ENCODE peak calls at places on chromosomes 2 and 18, in six cellular contexts. D is transverse colon, R is cardiac muscle cell, A is hepatocyte, Q is right cardiac atrium, J is tibial artery. P is an unnamed sample.

GRCh38 chr2:135664623-135665068 is 77.0 kb upstream of the UBXN4 start:
- DNase-seq in D (no peak), R (no peak), A (no peak), Q (no peak), J (no peak), P (no peak)

GRCh38 chr2:28390241-28390856 is 2.3 kb upstream of the FOSL2 start:
- DNase-seq in D (peak; percentile 90), R (peak; percentile 67), A (peak; percentile 94), Q (peak; percentile 94), J (peak; percentile 88), P (peak; percentile 93)

GRCh38 chr2:71930073-71930681 is 217.5 kb downstream of the CYP26B1 start:
- DNase-seq in D (peak; percentile 47), R (no peak), A (peak; percentile 70), Q (no peak), J (no peak), P (peak; percentile 4)

GRCh38 chr18:42514522-42514921 is 559.5 kb downstream of the PIK3C3 start:
- DNase-seq in D (no peak), R (no peak), A (no peak), Q (no peak), J (no peak), P (no peak)

GRCh38 chr2:81839780-81840179 is 1535.2 kb upstream of the LRRTM1 start:
- DNase-seq in D (no peak), R (no peak), A (no peak), Q (no peak), J (no peak), P (no peak)

GRCh38 chr2:102540882-102541281 is 67.9 kb downstream of the SLC9A4 start:
- DNase-seq in D (peak; percentile 66), R (no peak), A (peak; percentile 28), Q (no peak), J (no peak), P (peak; percentile 63)

GRCh38 chr2:212052412-212053159 is 486.0 kb downstream of the ERBB4 start:
- DNase-seq in D (no peak), R (no peak), A (no peak), Q (no peak), J (no peak), P (no peak)

GRCh38 chr2:172451923-172452322 is 24.5 kb downstream of the ITGA6 start:
- DNase-seq in D (no peak), R (no peak), A (no peak), Q (no peak), J (no peak), P (no peak)

GRCh38 chr2:42775812-42776211 is 11.9 kb upstream of the OXER1 start:
- DNase-seq in D (no peak), R (no peak), A (no peak), Q (no peak), J (no peak), P (no peak)

GRCh38 chr2:119794237-119794636 is 34.5 kb downstream of the PTPN4 start:
- DNase-seq in D (no peak), R (no peak), A (no peak), Q (no peak), J (no peak), P (no peak)

GRCh38 chr2:119800376-119800902 is 40.7 kb downstream of the PTPN4 start:
- DNase-seq in D (no peak), R (no peak), A (no peak), Q (no peak), J (no peak), P (no peak)

GRCh38 chr2:119792907-119793312 is 33.2 kb downstream of the PTPN4 start:
- DNase-seq in D (no peak), R (no peak), A (no peak), Q (no peak), J (no peak), P (no peak)

GRCh38 chr2:119790466-119790865 is 30.7 kb downstream of the PTPN4 start:
- DNase-seq in D (no peak), R (no peak), A (no peak), Q (no peak), J (no peak), P (no peak)

DNA sequence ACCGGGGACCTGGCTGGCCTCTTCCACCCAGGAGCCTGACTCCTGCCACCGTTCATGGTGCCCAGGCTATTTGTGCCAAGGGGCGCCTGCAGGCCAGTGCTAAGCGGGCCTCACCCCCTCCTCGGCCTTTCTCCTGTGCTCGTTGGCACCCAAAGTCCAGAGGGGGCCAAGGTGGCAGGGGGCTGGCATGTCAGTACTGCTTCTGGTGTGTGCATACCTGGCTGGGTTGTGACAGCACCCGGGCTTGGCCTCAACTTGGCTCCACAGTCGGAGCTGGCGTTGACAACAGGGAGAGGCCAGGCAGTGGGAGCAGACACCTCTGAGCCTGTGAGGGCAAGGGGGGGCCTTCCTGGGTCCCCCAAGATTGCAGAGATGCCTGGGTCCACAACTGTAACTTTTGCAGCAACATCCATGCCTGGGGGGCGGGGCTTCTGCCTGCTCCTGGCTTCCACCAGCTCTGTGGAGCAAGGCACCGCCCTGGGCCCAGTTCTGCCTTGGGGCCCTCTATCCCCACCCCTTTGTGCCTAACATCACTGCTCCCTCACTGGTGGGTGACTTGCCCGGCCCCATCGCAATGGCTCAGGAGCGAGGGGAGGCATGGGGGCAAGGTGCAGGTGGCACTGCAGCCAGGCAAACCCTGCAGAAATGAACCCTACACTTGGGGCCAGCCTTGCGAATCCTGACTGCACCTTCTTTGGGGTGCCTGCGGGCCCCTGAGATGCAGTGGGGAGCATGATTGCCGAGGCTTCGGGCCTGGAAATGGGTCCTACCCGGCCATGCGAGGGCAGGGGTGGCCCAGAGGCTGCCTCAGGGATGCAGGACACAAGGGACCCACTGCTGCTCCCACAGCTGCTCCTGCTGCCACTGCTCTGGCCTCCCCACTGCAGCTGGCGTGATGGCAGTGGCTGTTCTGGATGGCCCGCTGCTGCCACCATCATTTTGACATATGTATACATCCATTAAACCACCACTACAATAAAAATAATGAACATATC is 35.9 kb downstream of the PTPN4 start:
- DNase-seq in D (no peak), R (no peak), A (no peak), Q (peak; percentile 52), J (no peak), P (no peak)
- H3K4me1 ChIP-seq in D (no peaks in the 10 kb centered on the region), R (no peaks in the 10 kb centered on the region), A (no peaks in the 10 kb centered on the region), Q (no peaks in the 10 kb centered on the region), J (no peaks in the 10 kb centered on the region), P (no peaks in the 10 kb centered on the region)

DNA sequence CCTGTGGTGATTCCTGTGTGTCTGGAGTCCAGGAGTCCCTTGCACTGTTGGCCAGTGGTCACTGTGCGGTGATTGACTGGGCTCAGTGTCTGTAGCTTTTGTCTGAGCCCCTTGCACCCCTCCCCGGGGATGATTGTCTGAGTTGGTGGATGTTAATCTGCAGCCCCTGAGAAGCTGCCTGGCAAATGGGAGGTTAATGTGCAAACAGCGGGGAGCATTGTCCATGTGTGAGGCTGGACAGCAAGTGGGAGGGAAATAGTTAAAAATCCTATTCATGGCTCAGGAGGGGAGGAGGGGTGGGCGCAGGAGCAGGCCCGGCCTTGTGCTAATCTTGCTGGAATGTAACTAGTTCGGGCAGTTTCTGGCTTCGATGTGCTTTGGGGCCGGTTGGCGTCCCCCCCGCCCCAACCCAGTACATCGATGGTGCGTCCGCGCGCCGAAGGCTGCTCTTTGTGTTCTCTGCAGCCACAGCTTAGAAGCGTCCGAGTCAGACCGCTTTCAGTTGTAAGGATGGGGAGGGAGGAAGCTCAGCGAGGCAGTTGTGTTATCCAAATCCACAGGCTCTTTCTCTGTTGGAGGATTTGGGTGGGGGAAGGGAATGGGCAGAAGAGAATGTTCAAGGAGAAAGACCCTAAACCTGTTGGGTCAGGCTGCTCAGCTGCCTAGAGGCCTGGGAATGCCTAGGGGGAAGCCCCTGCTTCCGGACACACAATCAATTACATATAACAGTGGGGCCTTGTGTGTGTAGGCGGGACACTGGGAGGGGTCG is 71.8 kb downstream of the TGOLN2 start:
- DNase-seq in D (no peak), R (peak; percentile 54), A (peak; percentile 80), Q (peak; percentile 79), J (no peak), P (peak; percentile 47)
- H3K4me1 ChIP-seq in D (peaks cover 14% of the 10 kb centered on the region), R (peaks cover 38% of the 10 kb centered on the region), A (peaks cover 70% of the 10 kb centered on the region), Q (peaks cover 43% of the 10 kb centered on the region), J (peaks cover 6% of the 10 kb centered on the region), P (peaks cover 15% of the 10 kb centered on the region)

DNA sequence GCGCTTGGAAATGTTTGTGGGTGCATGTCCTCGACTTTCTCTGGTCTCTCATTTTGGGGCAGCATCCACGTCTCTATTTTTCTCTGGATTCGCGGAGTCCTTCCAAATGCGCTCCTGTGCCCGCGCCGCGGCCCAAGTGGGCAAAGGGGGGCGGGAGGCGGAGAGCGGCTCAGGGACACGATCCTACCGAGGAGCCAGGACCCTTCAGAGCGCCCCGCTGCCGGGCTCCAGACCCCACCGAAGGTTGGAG is 990 bp downstream of the EPAS1 start:
- DNase-seq in D (no peak), R (no peak), A (no peak), Q (no peak), J (peak; percentile 31), P (no peak)
- H3K4me1 ChIP-seq in D (peaks cover 39% of the 10 kb centered on the region), R (peaks cover 10% of the 10 kb centered on the region), A (peaks cover 23% of the 10 kb centered on the region), Q (peaks cover 5% of the 10 kb centered on the region), J (no peaks in the 10 kb centered on the region), P (no peaks in the 10 kb centered on the region)

GRCh38 chr2:177525351-177525750 is 132.8 kb downstream of the AGPS start:
- DNase-seq in D (no peak), R (no peak), A (no peak), Q (no peak), J (no peak), P (no peak)
- H3K4me1 ChIP-seq in D (no peaks in the 10 kb centered on the region), R (peaks cover 3% of the 10 kb centered on the region), A (peaks cover 9% of the 10 kb centered on the region), Q (no peaks in the 10 kb centered on the region), J (no peaks in the 10 kb centered on the region), P (no peaks in the 10 kb centered on the region)

DNA sequence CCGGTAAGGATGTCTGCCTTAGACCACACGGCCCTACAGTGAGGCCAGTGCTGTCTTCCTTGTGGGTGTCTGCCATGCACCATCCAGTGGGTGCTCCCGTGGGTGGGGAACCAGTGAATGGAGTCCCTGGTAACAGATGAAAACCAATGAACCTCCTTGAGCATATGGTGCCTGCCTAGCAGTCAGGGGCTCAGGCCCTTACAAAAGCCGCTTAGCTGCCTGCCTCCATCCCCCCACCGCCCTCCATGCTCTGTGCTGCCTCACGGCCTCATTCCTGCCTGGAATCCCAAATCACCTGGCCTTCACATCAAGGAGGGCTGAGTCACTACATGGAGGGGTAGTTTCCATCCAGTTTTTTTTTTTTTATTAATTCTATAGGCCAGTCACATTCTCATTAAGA is 30.8 kb upstream of the TRIB2 start:
- DNase-seq in D (no peak), R (no peak), A (no peak), Q (no peak), J (no peak), P (no peak)
- H3K4me1 ChIP-seq in D (no peaks in the 10 kb centered on the region), R (no peaks in the 10 kb centered on the region), A (peaks cover 8% of the 10 kb centered on the region), Q (peaks cover 2% of the 10 kb centered on the region), J (no peaks in the 10 kb centered on the region), P (peaks cover 8% of the 10 kb centered on the region)

DNA sequence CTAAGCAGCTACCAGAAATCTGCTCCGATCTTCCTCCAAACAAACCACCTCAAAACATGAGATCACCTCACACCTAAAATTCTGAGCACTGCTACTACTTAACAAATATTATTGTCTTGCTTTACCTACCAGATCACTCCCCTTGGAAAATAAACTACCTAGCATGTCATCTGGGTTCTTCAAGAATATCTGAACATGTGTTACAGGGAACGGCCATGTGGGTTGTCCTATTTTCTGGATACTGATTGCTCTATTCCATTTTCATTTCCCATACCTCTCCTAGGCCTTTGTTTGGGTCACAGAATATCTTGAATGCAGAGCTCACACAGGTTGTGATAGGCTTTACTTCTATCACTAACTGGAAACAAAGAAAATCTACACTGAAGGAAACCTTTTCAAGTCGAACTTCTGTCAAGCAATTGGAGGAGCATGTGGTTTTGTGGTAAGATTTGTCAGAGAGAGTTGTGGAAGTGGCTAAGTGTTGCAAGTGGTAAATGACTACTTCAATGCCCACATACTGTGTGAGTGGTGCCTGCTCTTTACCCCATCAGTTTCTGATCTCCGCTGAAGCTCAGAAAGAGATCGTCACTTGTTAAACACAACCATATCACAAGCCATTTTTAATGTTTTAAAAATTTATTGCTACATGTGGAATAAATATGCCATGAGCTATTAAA is 739.1 kb upstream of the ZEB2 start:
- DNase-seq in D (no peak), R (no peak), A (no peak), Q (no peak), J (no peak), P (no peak)
- H3K4me1 ChIP-seq in D (no peaks in the 10 kb centered on the region), R (no peaks in the 10 kb centered on the region), A (no peaks in the 10 kb centered on the region), Q (no peaks in the 10 kb centered on the region), J (no peaks in the 10 kb centered on the region), P (no peaks in the 10 kb centered on the region)

P was measured in prostate gland.